ENCODE peak calls at places on chromosomes 5 and 9, in six cellular contexts. A is neural progenitor cell, V is mammary epithelial cell, M is GM12878, C is kidney, G is psoas muscle. E is an unnamed sample.

GRCh38 chr9:23088932-23089364 is 642.3 kb downstream of the DMRTA1 start:
- DNase-seq in A (peak), V (no peak), M (no peak), C (peak), G (no peak), E (peak)

GRCh38 chr5:178540526-178540925 is 49.7 kb downstream of the COL23A1 start:
- DNase-seq in A (no peak), V (no peak), M (no peak), C (peak), G (no peak), E (no peak)

GRCh38 chr5:120405923-120406322 is 58.2 kb upstream of the PRR16 start:
- DNase-seq in A (no peak), V (peak), M (no peak), C (no peak), G (no peak), E (no peak)

GRCh38 chr5:73596705-73597328 is 29.2 kb upstream of the ARHGEF28 start:
- DNase-seq in A (peak), V (no peak), M (no peak), C (no peak), G (no peak), E (peak)

GRCh38 chr9:20558609-20559016 is 63.7 kb downstream of the MLLT3 start:
- DNase-seq in A (peak), V (peak), M (no peak), C (no peak), G (no peak), E (no peak)

GRCh38 chr9:110180713-110181434 is 27.1 kb downstream of the C9orf152 start:
- DNase-seq in A (no peak), V (peak), M (no peak), C (no peak), G (peak), E (no peak)

GRCh38 chr9:95494416-95495371 is 22.1 kb downstream of the PTCH1 start:
- DNase-seq in A (peak), V (no peak), M (peak), C (peak), G (no peak), E (peak)

GRCh38 chr9:1938675-1939170 is 76.4 kb upstream of the SMARCA2 start:
- DNase-seq in A (no peak), V (no peak), M (peak), C (no peak), G (no peak), E (no peak)

GRCh38 chr9:703392-703791 is 138.1 kb upstream of the DMRT1 start:
- DNase-seq in A (no peak), V (no peak), M (no peak), C (no peak), G (no peak), E (no peak)

GRCh38 chr9:70053864-70054263 is 10.2 kb downstream of the MAMDC2 start:
- DNase-seq in A (no peak), V (peak), M (no peak), C (no peak), G (no peak), E (no peak)

GRCh38 chr9:479316-479715 is 264.7 kb downstream of the DOCK8 start:
- DNase-seq in A (no peak), V (peak), M (no peak), C (no peak), G (no peak), E (no peak)

GRCh38 chr5:56003179-56003578 is 8.4 kb upstream of the IL6ST start:
- DNase-seq in A (no peak), V (peak), M (no peak), C (no peak), G (peak), E (peak)

GRCh38 chr9:4055055-4055454 is 244.8 kb downstream of the GLIS3 start:
- DNase-seq in A (no peak), V (no peak), M (no peak), C (no peak), G (no peak), E (no peak)

GRCh38 chr5:35198096-35198495 is 32.2 kb downstream of the PRLR start:
- DNase-seq in A (no peak), V (no peak), M (no peak), C (peak), G (peak), E (no peak)

GRCh38 chr5:81794246-81794645 is 43.3 kb upstream of the SSBP2 start:
- DNase-seq in A (no peak), V (no peak), M (no peak), C (no peak), G (no peak), E (no peak)

GRCh38 chr9:136047775-136048559 is 47.1 kb downstream of the NACC2 start:
- DNase-seq in A (no peak), V (no peak), M (no peak), C (peak), G (no peak), E (no peak)

GRCh38 chr9:88310310-88310980 is 77.8 kb upstream of the SPIN1 start:
- DNase-seq in A (peak), V (no peak), M (no peak), C (no peak), G (no peak), E (no peak)

GRCh38 chr5:6328173-6328572 is 50.2 kb downstream of the MED10 start:
- DNase-seq in A (peak), V (peak), M (no peak), C (no peak), G (no peak), E (no peak)

GRCh38 chr5:98679963-98680362 is 93.5 kb upstream of the RGMB start:
- DNase-seq in A (no peak), V (no peak), M (no peak), C (no peak), G (no peak), E (no peak)

GRCh38 chr9:38619556-38620447 is 594 bp downstream of the ANKRD18A start:
- DNase-seq in A (peak), V (peak), M (no peak), C (peak), G (no peak), E (peak)

GRCh38 chr5:160479926-160480325 is 58.3 kb downstream of the PTTG1 start:
- DNase-seq in A (no peak), V (peak), M (no peak), C (no peak), G (no peak), E (no peak)

GRCh38 chr9:122263699-122264349 is 816 bp downstream of the RBM18 start:
- DNase-seq in A (no peak), V (peak), M (no peak), C (no peak), G (no peak), E (no peak)

GRCh38 chr9:36126016-36126786 is 10.3 kb upstream of the GLIPR2 start:
- DNase-seq in A (no peak), V (no peak), M (no peak), C (no peak), G (no peak), E (no peak)

GRCh38 chr5:99179206-99179605 is 250.4 kb upstream of the CHD1 start:
- DNase-seq in A (no peak), V (no peak), M (no peak), C (no peak), G (no peak), E (no peak)

GRCh38 chr5:34789021-34789531 is 49.9 kb upstream of the TTC23L start:
- DNase-seq in A (no peak), V (peak), M (no peak), C (no peak), G (peak), E (peak)

GRCh38 chr9:103003689-103004088 is 8.6 kb downstream of the CYLC2 start:
- DNase-seq in A (no peak), V (no peak), M (no peak), C (no peak), G (no peak), E (no peak)

GRCh38 chr5:113112435-113112834 is 135.8 kb downstream of the DCP2 start:
- DNase-seq in A (no peak), V (peak), M (no peak), C (no peak), G (no peak), E (no peak)

GRCh38 chr9:12719431-12719830 is 26.2 kb downstream of the TYRP1 start:
- DNase-seq in A (peak), V (no peak), M (no peak), C (no peak), G (no peak), E (no peak)

GRCh38 chr5:145854651-145855258 is 18.1 kb downstream of the GRXCR2 start:
- DNase-seq in A (no peak), V (peak), M (no peak), C (no peak), G (no peak), E (no peak)

GRCh38 chr5:137666109-137666850 is 69.6 kb downstream of the KLHL3 start:
- DNase-seq in A (no peak), V (no peak), M (peak), C (no peak), G (no peak), E (no peak)

GRCh38 chr5:177388521-177389052 is 4.4 kb downstream of the SLC34A1 start:
- DNase-seq in A (no peak), V (peak), M (no peak), C (no peak), G (no peak), E (no peak)

GRCh38 chr9:120693609-120694008 is 20.7 kb downstream of the MEGF9 start:
- DNase-seq in A (no peak), V (no peak), M (no peak), C (no peak), G (no peak), E (no peak)

GRCh38 chr5:175572922-175573321 is 84.9 kb upstream of the HRH2 start:
- DNase-seq in A (no peak), V (peak), M (no peak), C (no peak), G (no peak), E (no peak)

GRCh38 chr9:129981180-129981907 is 61.6 kb downstream of the FNBP1 start:
- DNase-seq in A (no peak), V (no peak), M (no peak), C (no peak), G (no peak), E (no peak)

GRCh38 chr5:34914671-34915138 is 599 bp downstream of the RAD1 start:
- DNase-seq in A (no peak), V (no peak), M (no peak), C (peak), G (peak), E (no peak)

GRCh38 chr9:75083188-75083976 is 4.6 kb downstream of the NMRK1 start:
- DNase-seq in A (peak), V (peak), M (no peak), C (peak), G (no peak), E (no peak)

GRCh38 chr9:73869261-73869660 is 627.9 kb upstream of the RORB start:
- DNase-seq in A (peak), V (peak), M (peak), C (no peak), G (no peak), E (no peak)

DNA sequence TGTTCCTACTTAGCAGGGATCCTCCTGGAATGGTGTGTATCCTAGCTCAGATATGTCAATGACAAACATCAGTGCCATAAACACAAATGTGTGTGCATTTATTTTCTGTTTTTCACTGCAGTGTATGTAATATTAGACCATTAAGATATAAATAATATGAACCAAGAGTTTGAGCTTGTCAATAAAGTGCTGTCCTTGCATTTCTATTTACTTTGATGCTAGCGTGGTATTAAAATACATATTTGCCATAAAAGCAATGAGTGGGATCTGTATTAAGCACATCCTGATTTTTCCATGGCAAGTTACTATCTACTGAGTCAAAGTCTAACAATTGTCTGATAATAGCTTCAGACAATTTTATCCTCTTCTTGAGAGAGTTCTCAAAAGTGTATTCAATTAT is 157.6 kb downstream of the DIRAS2 start:
- DNase-seq in A (no peak), V (no peak), M (no peak), C (no peak), G (no peak), E (no peak)
- TF ChIP-seq CTCF in A (no peak), V (no peak), M (no peak), C (no peak), G (no peak), E (no peak)

GRCh38 chr5:1478333-1478732 is 33.1 kb upstream of the SLC6A3 start:
- DNase-seq in A (no peak), V (no peak), M (no peak), C (no peak), G (peak), E (peak)
- H3K27ac ChIP-seq in A (no peak), V (no peak), M (no peak), C (no peak), G (no peak), E (no peak)

GRCh38 chr5:156871212-156871611 is 21.1 kb downstream of the PPP1R2B start:
- DNase-seq in A (no peak), V (no peak), M (no peak), C (no peak), G (no peak), E (no peak)

GRCh38 chr5:156865427-156865826 is 15.3 kb downstream of the PPP1R2B start:
- DNase-seq in A (no peak), V (no peak), M (no peak), C (no peak), G (no peak), E (no peak)

GRCh38 chr5:156870498-156870839 is 20.4 kb downstream of the PPP1R2B start:
- DNase-seq in A (no peak), V (no peak), M (no peak), C (no peak), G (no peak), E (no peak)
- TF ChIP-seq CTCF in A (no peak), V (no peak), M (no peak), C (no peak), G (no peak), E (no peak)

GRCh38 chr5:68962632-68963484 is 131.0 kb upstream of the SLC30A5 start:
- DNase-seq in A (peak), V (peak), M (no peak), C (peak), G (peak), E (peak)
- H3K27ac ChIP-seq in A (no peak), V (no peak), M (no peak), C (no peak), G (no peak), E (peak)

GRCh38 chr5:78537821-78538220 is 110.8 kb downstream of the LHFPL2 start:
- DNase-seq in A (peak), V (peak), M (no peak), C (no peak), G (no peak), E (peak)
- TF ChIP-seq CTCF in A (peak), V (peak), M (peak), C (peak), G (peak), E (peak)